ENCODE peak calls at places on chromosomes 11 and 22, in seven cellular contexts. C is cardiac muscle cell, Y is gastrocnemius medialis, Z is ascending aorta, N is fibroblast of mammary gland, T is epithelial cell of proximal tubule, U is brain microvascular endothelial cell. I is an unnamed sample.

GRCh38 chr11:57639321-57640067 is 10.2 kb downstream of the YPEL4 start:
- DNase-seq in C (peak; percentile 85), T (no peak), N (peak; percentile 18), Z (no peak), Y (no peak), U (no peak), I (peak; percentile 84)

GRCh38 chr22:38347181-38347943 is 30.1 kb upstream of the CSNK1E start:
- DNase-seq in N (no peak), C (no peak), Z (peak; percentile 49), Y (peak; percentile 22), T (no peak), U (no peak), I (no peak)

GRCh38 chr11:76085321-76085720 is 121.0 kb downstream of the WNT11 start:
- DNase-seq in C (no peak), T (no peak), Z (no peak), N (no peak), U (no peak), Y (no peak), I (no peak)

GRCh38 chr11:57491371-57492061 is 24.0 kb downstream of the SLC43A1 start:
- DNase-seq in T (no peak), Z (no peak), C (peak; percentile 46), Y (no peak), N (peak; percentile 36), U (peak; percentile 6), I (peak; percentile 52)

GRCh38 chr11:66715346-66716085 is 13.5 kb downstream of the SPTBN2 start:
- DNase-seq in U (no peak), Y (no peak), N (no peak), Z (no peak), T (no peak), C (no peak), I (no peak)

GRCh38 chr11:44849424-44849823 is 101.3 kb downstream of the TP53I11 start:
- DNase-seq in Y (no peak), T (no peak), Z (no peak), C (no peak), U (no peak), N (no peak), I (no peak)

GRCh38 chr11:313304-313786 is 495 bp upstream of the IFITM1 start:
- DNase-seq in C (no peak), N (no peak), U (no peak), Z (no peak), T (no peak), Y (no peak), I (no peak)

GRCh38 chr11:130727715-130728114 is 188.6 kb downstream of the SNX19 start:
- DNase-seq in T (no peak), Z (no peak), Y (no peak), N (peak; percentile 38), U (no peak), C (no peak), I (no peak)

GRCh38 chr11:68329993-68330699 is 17.8 kb downstream of the LRP5 start:
- DNase-seq in C (peak; percentile 31), Y (no peak), U (peak; percentile 11), Z (no peak), T (no peak), N (no peak), I (no peak)

GRCh38 chr11:2651826-2652237 is 48.0 kb downstream of the KCNQ1OT1 start:
- DNase-seq in U (no peak), C (no peak), N (no peak), T (no peak), Y (no peak), Z (no peak), I (no peak)

GRCh38 chr11:116642902-116643301 is 129.9 kb downstream of the BUD13 start:
- DNase-seq in C (no peak), T (no peak), N (no peak), U (no peak), Z (no peak), Y (no peak), I (no peak)

GRCh38 chr11:47514825-47515647 is 37.9 kb downstream of the CELF1 start:
- DNase-seq in N (peak; percentile 95), T (no peak), Z (no peak), C (peak; percentile 82), U (peak; percentile 88), Y (no peak), I (peak; percentile 82)

GRCh38 chr22:46931414-46931813 is 169.0 kb downstream of the TBC1D22A start:
- DNase-seq in Z (no peak), Y (no peak), U (peak; percentile 23), N (peak; percentile 30), C (peak; percentile 29), T (no peak), I (peak; percentile 35)

GRCh38 chr11:9887492-9887891 is 223.6 kb downstream of the SWAP70 start:
- DNase-seq in N (peak; percentile 14), Y (no peak), U (no peak), T (no peak), Z (no peak), C (peak; percentile 14), I (peak; percentile 26)

GRCh38 chr11:57512646-57513445 is 2.7 kb downstream of the SLC43A1 start:
- DNase-seq in U (no peak), Z (no peak), N (no peak), Y (no peak), C (no peak), T (no peak), I (no peak)

GRCh38 chr11:58524232-58525036 is 16.5 kb upstream of the OR5B21 start:
- DNase-seq in Z (peak; percentile 83), C (peak; percentile 92), N (peak; percentile 86), Y (peak; percentile 49), T (peak; percentile 36), U (peak; percentile 75), I (peak; percentile 92)

GRCh38 chr11:2213890-2214526 is 42.4 kb upstream of the TH start:
- DNase-seq in N (no peak), U (no peak), C (no peak), Z (no peak), Y (no peak), T (no peak), I (no peak)

GRCh38 chr11:65429069-65429681 is 6.6 kb downstream of the NEAT1 start:
- DNase-seq in C (peak; percentile 79), Y (no peak), Z (peak; percentile 64), T (peak; percentile 58), N (peak; percentile 86), U (peak; percentile 60), I (peak; percentile 84)

GRCh38 chr11:46710821-46711269 is 8.2 kb upstream of the F2 start:
- DNase-seq in C (peak; percentile 93), T (peak; percentile 83), Z (peak; percentile 94), Y (peak; percentile 94), U (peak; percentile 93), N (peak; percentile 98), I (peak; percentile 97)

GRCh38 chr22:35480627-35481565 is 59.7 kb upstream of the RASD2 start:
- DNase-seq in T (no peak), N (no peak), Z (no peak), U (no peak), Y (no peak), C (no peak), I (no peak)

GRCh38 chr11:120186408-120186798 is 24.4 kb upstream of the OAF start:
- DNase-seq in C (no peak), U (no peak), T (no peak), N (no peak), Y (no peak), Z (peak; percentile 46), I (no peak)

GRCh38 chr11:69718147-69718546 is 14.3 kb upstream of the FGF19 start:
- DNase-seq in T (no peak), U (peak; percentile 23), N (peak; percentile 6), C (peak; percentile 47), Z (no peak), Y (no peak), I (peak; percentile 32)
- TF ChIP-seq CTCF in T (peak; percentile 73), U (peak; percentile 85), N (peak; percentile 38), C (peak; percentile 68), Z (no peak), Y (no peak), I (peak; percentile 64)

GRCh38 chr11:31936309-31936708 is 125.2 kb upstream of the PAX6 start:
- DNase-seq in N (no peak), U (no peak), Z (no peak), C (no peak), T (no peak), Y (no peak), I (no peak)

GRCh38 chr11:31926816-31927528 is 115.8 kb upstream of the PAX6 start:
- DNase-seq in N (no peak), Z (no peak), Y (no peak), U (no peak), T (no peak), C (no peak), I (no peak)

GRCh38 chr11:31927982-31928381 is 116.9 kb upstream of the PAX6 start:
- DNase-seq in C (no peak), Y (no peak), U (no peak), T (no peak), N (no peak), Z (no peak), I (no peak)

DNA sequence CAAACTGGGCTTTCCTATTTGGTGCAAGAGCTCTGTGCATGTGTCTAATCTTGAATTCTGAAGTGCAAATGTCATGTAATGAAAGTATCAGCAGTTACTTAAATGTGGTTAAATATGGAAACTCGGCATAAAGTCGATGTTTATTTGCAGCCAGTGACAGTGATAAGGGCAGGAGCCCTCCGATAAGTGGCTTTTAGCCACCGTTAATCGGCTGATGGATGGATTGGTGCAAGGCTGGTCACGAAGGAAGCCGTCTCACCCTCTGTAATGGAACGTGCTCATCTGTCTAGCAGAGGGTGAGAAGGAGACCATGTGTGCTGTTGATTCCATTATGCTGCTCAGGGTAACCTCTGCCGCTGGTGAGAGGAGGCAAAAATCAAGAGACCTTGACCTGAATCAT is 121.8 kb upstream of the PAX6 start:
- DNase-seq in T (no peak), C (no peak), Y (no peak), U (no peak), N (no peak), Z (no peak), I (no peak)
- H3K4me3 ChIP-seq in T (no peak overlapping the region), C (no peak overlapping the region), Y (no peak overlapping the region), U (no peak overlapping the region), N (no peak overlapping the region), Z (no peak overlapping the region), I (no peak overlapping the region)

GRCh38 chr11:64251986-64252837 is 882 bp downstream of the PLCB3 start:
- DNase-seq in U (no peak), N (no peak), Y (no peak), C (peak; percentile 43), Z (no peak), T (no peak), I (peak; percentile 57)
- TF ChIP-seq CTCF in U (peak; percentile 65), N (peak; percentile 38), Y (peak; percentile 33), C (peak; percentile 48), Z (no peak), T (peak; percentile 54), I (peak; percentile 46)

DNA sequence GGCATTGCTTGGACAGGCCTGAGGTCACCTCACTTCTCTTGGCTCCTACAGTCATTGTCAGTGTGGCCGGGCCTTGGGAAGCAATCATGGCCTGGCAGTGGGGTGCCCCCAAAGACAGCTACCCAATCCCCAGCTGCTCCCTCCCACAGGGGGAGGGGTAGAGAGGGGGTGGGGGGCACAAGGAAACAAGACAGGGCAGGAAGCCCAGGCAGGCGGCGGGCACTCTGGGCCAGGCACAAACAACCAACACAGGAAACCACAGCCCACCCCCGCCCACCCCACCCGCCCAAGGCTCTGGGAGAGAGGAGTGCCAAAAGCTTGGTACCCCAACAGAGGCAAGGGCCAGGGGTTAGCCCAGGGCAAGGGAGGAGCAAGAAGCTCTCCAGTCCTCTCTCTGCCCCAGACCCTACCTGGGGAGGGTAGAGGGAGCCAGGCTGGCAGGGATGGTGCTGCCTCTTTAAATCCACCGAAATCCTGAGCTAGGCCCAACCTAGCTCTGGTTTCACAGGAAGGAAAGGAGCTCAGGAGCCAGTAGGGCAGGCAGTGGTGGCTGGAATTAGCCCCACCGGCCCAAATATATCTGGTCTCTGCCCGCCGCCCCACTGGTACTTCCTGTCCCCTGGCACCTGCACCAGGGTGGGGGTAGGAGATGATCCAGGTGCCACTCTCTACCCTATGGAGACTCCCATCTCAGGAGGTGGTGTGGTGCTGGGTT is 12.2 kb downstream of the BCL9L start:
- DNase-seq in T (no peak), C (no peak), N (no peak), Y (peak; percentile 67), Z (peak; percentile 67), U (no peak), I (no peak)
- H3K4me3 ChIP-seq in T (peak overlapping the region; percentile 1), C (no peak overlapping the region), N (no peak overlapping the region), Y (peak overlapping the region; percentile 12), Z (no peak overlapping the region), U (no peak overlapping the region), I (no peak overlapping the region)

I was measured in cardiac fibroblast.